ENCODE peak calls at places on chromosomes 4 and X, in four cellular contexts. E is uterus, C is fibroblast of lung, L is hepatocyte. D is an unnamed sample. For H3K9me3, the result is how much of the 10 kb centered on the place peaks cover.

GRCh38 chr4:86901864-86902263 is 9.6 kb upstream of the C4orf36 start:
- DNase-seq in C (no peak), L (no peak), E (no peak), D (no peak)

GRCh38 chrX:15416133-15416993 is 32.1 kb upstream of the VEGFD start:
- DNase-seq in C (no peak), L (no peak), E (no peak), D (no peak)

GRCh38 chrX:65195621-65196020 is 219.4 kb upstream of the ZC4H2 start:
- DNase-seq in C (no peak), E (no peak), L (peak), D (no peak)

GRCh38 chr4:101711590-101712255 is 78.8 kb upstream of the BANK1 start:
- DNase-seq in E (no peak), C (no peak), L (no peak), D (no peak)

GRCh38 chr4:141027421-141027820 is 105.8 kb downstream of the RNF150 start:
- DNase-seq in L (no peak), C (peak), E (no peak), D (no peak)

GRCh38 chrX:18290200-18290599 is 64.3 kb downstream of the SCML2 start:
- DNase-seq in C (peak), L (no peak), E (no peak), D (no peak)

GRCh38 chrX:16743604-16744325 is 24.4 kb downstream of the SYAP1 start:
- DNase-seq in L (no peak), E (no peak), C (peak), D (no peak)

GRCh38 chr4:82865592-82865991 is 25.4 kb downstream of the SEC31A start:
- DNase-seq in C (peak), E (no peak), L (peak), D (peak)

GRCh38 chrX:77793950-77794349 is 7.9 kb upstream of the ATRX start:
- DNase-seq in L (no peak), C (no peak), E (no peak), D (no peak)

GRCh38 chrX:150610446-150610845 is 42.0 kb downstream of the MTM1 start:
- DNase-seq in E (no peak), C (no peak), L (no peak), D (no peak)

GRCh38 chrX:150621652-150622051 is 53.2 kb downstream of the MTM1 start:
- DNase-seq in L (no peak), C (no peak), E (no peak), D (no peak)

GRCh38 chrX:150615356-150615755 is 46.9 kb downstream of the MTM1 start:
- DNase-seq in E (no peak), C (no peak), L (no peak), D (no peak)

GRCh38 chrX:150616863-150617198 is 48.4 kb downstream of the MTM1 start:
- DNase-seq in C (no peak), E (no peak), L (no peak), D (no peak)

DNA sequence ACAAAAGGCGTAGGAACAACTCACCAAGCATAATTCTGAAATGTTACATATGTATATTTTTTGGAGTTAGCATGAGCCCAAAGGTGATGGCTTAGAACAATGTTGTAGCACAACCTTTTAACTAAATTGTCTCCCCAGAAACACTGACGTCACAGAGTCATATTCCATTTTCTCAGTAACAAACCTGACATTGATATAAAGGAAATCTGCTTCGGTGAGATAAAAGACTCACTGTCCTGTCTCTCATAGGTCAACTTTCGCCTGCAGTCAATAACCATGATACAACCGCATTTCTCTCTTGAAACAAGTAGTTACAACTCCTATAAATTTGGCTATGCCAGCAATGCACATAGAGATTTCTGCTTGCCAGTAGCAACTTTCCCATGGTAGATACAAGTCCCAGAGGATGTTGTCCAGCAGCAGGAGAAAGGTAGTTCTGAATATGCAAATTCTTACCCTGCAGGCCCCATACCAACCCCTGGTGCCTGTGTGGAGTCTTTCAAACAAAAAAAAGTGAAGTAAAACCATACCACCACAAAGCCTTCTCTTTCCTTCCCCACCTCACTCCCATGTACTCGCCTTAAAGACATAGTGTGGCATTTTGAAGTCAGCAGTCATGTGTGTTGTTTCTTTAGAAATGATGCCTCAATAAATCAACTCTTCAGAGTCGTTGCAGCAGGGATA is 47.9 kb downstream of the MTM1 start:
- DNase-seq in L (no peak), C (no peak), E (no peak), D (no peak)
- H3K4me3 ChIP-seq in L (no peak), C (no peak), E (no peak), D (no peak)

DNA sequence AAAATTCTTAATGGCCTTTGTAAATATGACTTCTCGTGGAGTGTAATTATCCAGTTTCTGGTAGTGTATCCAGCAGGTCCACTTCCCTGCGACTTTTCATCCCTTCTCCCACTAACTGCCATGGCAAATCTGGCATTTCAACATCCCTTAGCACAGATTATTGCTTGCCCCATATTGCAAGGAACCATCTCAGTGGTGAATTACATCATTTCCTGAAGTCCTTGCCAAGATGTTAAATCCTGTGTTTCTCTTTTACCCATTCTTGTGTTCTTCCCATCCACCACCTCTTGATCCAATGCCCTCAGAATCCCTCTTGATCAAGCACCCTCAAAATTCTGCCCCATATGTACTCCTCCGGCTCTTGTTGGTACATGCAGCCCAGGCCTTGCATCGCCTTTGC is 88.1 kb upstream of the ZNF81 start:
- DNase-seq in C (peak), E (no peak), L (no peak), D (no peak)
- H3K9me3 ChIP-seq in C (under half), E (under half), L (under half), D (under half)

GRCh38 chr4:151753056-151753455 is 7.8 kb downstream of the GATB start:
- DNase-seq in C (no peak), L (no peak), E (no peak), D (no peak)
- H3K27ac ChIP-seq in C (no peak), L (no peak), E (no peak), D (no peak)

DNA sequence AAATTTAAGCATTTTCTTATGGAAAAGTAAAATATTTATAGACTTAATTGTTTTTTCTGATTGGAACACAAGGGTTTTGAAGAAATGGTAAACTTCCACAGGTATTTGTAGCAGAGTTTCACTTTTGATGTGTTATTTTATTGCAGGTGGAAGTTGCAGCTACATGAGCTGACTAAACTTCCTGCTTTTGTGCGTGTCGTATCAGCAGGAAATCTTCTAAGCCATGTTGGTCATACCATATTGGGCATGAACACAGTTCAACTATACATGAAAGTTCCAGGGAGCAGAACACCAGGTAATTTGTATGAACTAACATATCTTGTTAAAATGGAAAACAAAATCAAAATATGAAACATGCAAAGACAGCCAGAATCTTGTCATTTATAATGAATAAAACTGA is 117.4 kb downstream of the DIPK2B start:
- DNase-seq in L (no peak), C (no peak), E (no peak), D (no peak)
- H3K4me3 ChIP-seq in L (no peak), C (no peak), E (no peak), D (no peak)

GRCh38 chrX:57652705-57653104 is 27.4 kb downstream of the NLRP2B start:
- DNase-seq in C (no peak), L (no peak), E (no peak), D (no peak)
- H3K9me3 ChIP-seq in C (under half), L (under half), E (under half), D (under half)

GRCh38 chr4:163611172-163611571 is 116.7 kb downstream of the TMA16 start:
- DNase-seq in L (no peak), C (no peak), E (no peak), D (no peak)
- H3K27ac ChIP-seq in L (no peak), C (no peak), E (no peak), D (peak)

GRCh38 chr4:94877973-94878372 is 120.2 kb downstream of the BMPR1B start:
- DNase-seq in E (no peak), L (no peak), C (peak), D (no peak)

GRCh38 chr4:94882756-94883155 is 125.0 kb downstream of the BMPR1B start:
- DNase-seq in E (no peak), L (no peak), C (no peak), D (no peak)

GRCh38 chr4:94880976-94881375 is 123.2 kb downstream of the BMPR1B start:
- DNase-seq in E (no peak), C (peak), L (no peak), D (no peak)
- H3K4me3 ChIP-seq in E (no peak), C (no peak), L (no peak), D (no peak)

D was measured in tibial nerve.